ENCODE peak calls at places on chromosomes 1 and 21, in six cellular contexts. G is kidney, V is HepG2, S is PC-3, Z is H9, N is colonic mucosa. A is an unnamed sample.
A peak's percentile ranks its signal among the peaks of the same experiment; 100 is the strongest.

GRCh38 chr1:110645962-110646735 is 28.6 kb downstream of the KCNA3 start:
- DNase-seq in G (no peak), V (no peak), S (peak; percentile 78), Z (no peak), N (no peak), A (peak; percentile 15)

GRCh38 chr1:235920596-235921375 is 54.1 kb upstream of the LYST start:
- DNase-seq in G (no peak), V (no peak), S (no peak), Z (no peak), N (peak; percentile 46), A (no peak)

GRCh38 chr21:36776981-36777617 is 78.2 kb downstream of the SIM2 start:
- DNase-seq in G (no peak), V (no peak), S (no peak), Z (no peak), N (no peak), A (no peak)

GRCh38 chr1:187566371-187566770 is 737.6 kb downstream of the PLA2G4A start:
- DNase-seq in G (no peak), V (no peak), S (no peak), Z (no peak), N (no peak), A (peak; percentile 12)

GRCh38 chr1:212428496-212428895 is 4.2 kb upstream of the NENF start:
- DNase-seq in G (no peak), V (no peak), S (no peak), Z (no peak), N (no peak), A (peak; percentile 12)

GRCh38 chr1:89060091-89060490 is 4.9 kb downstream of the GBP1 start:
- DNase-seq in G (no peak), V (no peak), S (peak; percentile 11), Z (no peak), N (no peak), A (peak; percentile 50)

GRCh38 chr1:117466761-117467160 is 99.5 kb downstream of the MAN1A2 start:
- DNase-seq in G (no peak), V (no peak), S (peak; percentile 30), Z (no peak), N (no peak), A (peak; percentile 13)

GRCh38 chr1:181100015-181100905 is 11.8 kb downstream of the IER5 start:
- DNase-seq in G (no peak), V (peak; percentile 28), S (peak; percentile 74), Z (no peak), N (no peak), A (peak; percentile 49)

GRCh38 chr1:174556392-174556791 is 108.6 kb downstream of the GPR52 start:
- DNase-seq in G (no peak), V (no peak), S (no peak), Z (no peak), N (no peak), A (peak; percentile 36)

GRCh38 chr1:45455162-45455561 is 35.8 kb downstream of the TESK2 start:
- DNase-seq in G (no peak), V (no peak), S (no peak), Z (no peak), N (no peak), A (no peak)

GRCh38 chr1:115705085-115706008 is 63.2 kb downstream of the CASQ2 start:
- DNase-seq in G (no peak), V (no peak), S (peak; percentile 57), Z (no peak), N (no peak), A (no peak)

GRCh38 chr1:169059391-169059790 is 47.1 kb upstream of the ATP1B1 start:
- DNase-seq in G (no peak), V (no peak), S (peak; percentile 66), Z (no peak), N (no peak), A (no peak)

GRCh38 chr1:28437260-28437923 is 67.9 kb downstream of the PHACTR4 start:
- DNase-seq in G (no peak), V (peak; percentile 58), S (peak; percentile 71), Z (no peak), N (peak; percentile 72), A (peak; percentile 79)

GRCh38 chr1:36175137-36176095 is 19.5 kb downstream of the MAP7D1 start:
- DNase-seq in G (no peak), V (no peak), S (no peak), Z (peak; percentile 48), N (no peak), A (peak; percentile 54)

GRCh38 chr1:56099766-56100165 is 479.6 kb downstream of the PLPP3 start:
- DNase-seq in G (no peak), V (no peak), S (no peak), Z (no peak), N (no peak), A (no peak)

GRCh38 chr1:182739545-182739944 is 50.0 kb upstream of the NPL start:
- DNase-seq in G (no peak), V (peak; percentile 44), S (no peak), Z (peak; percentile 69), N (no peak), A (no peak)

GRCh38 chr1:27179373-27179772 is 24.4 kb upstream of the SLC9A1 start:
- DNase-seq in G (no peak), V (no peak), S (peak; percentile 15), Z (no peak), N (no peak), A (peak; percentile 39)

GRCh38 chr1:27176323-27176722 is 21.4 kb upstream of the SLC9A1 start:
- DNase-seq in G (no peak), V (no peak), S (no peak), Z (no peak), N (no peak), A (no peak)

GRCh38 chr1:27180037-27180436 is 25.1 kb upstream of the SLC9A1 start:
- DNase-seq in G (no peak), V (no peak), S (no peak), Z (no peak), N (no peak), A (no peak)

DNA sequence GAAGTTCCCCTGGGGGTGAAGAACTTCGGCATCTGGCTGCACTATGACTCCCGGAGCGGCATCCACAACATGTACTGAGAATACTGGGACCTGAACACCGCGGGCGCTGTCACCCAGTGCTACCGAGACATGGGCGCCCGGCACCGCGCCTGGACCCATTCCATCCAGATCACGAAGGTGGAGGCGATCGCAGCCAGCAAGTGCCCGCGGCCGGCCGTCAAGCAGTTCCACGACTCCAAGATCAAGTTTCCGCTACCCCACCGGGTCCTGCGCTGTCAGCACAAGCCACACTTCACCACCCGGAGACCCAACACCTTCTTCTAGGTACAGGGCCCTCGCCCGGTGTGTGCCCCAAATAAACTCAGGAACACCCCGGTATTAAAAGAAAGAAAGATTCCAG is 22.0 kb upstream of the SLC9A1 start:
- DNase-seq in G (no peak), V (no peak), S (no peak), Z (no peak), N (no peak), A (no peak)
- H3K9me3 ChIP-seq in G (peaks cover 2% of the 10 kb centered on the region), V (peaks cover 10% of the 10 kb centered on the region), S (peaks cover 4% of the 10 kb centered on the region), Z (peaks cover 6% of the 10 kb centered on the region), N (no peaks in the 10 kb centered on the region), A (no peaks in the 10 kb centered on the region)

DNA sequence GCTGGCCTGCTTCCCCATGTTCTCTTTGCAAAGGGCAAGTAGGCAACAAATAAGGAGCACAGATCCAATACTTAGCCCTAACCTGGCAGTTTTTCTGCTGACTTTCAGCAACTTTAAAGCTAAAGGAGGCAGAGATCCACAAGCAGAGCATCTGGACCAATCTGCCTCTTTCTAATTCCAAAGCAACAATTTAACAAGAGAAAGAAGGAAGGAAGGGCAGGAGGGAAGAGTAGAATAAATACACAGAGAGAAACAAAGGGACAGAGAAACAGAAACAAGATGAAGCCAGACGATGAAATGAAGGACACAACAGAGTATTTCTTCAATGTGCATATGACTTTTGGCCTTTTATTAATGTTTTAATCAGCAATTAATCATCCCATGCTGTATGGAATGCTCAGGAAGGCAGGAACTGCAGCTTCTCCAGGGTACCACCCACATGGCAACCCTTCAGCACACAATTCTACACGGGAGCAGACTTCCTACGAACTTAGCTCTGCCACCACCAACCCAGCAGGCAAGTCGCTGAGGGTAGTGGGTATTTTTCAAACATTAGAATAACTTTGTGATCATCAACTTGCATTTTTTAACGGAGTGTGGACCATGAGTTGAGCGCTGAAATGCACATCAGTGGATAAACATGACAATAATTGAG is 15.3 kb downstream of the CLCC1 start:
- DNase-seq in G (no peak), V (no peak), S (no peak), Z (peak; percentile 43), N (no peak), A (peak; percentile 25)
- H3K9ac ChIP-seq in G (no peak overlapping the region), V (no peak overlapping the region), S (no peak overlapping the region), Z (no peak overlapping the region), N (no peak overlapping the region), A (no peak overlapping the region)

GRCh38 chr1:164644774-164645634 is 86.0 kb downstream of the PBX1 start:
- DNase-seq in G (no peak), V (no peak), S (peak; percentile 67), Z (no peak), N (no peak), A (peak; percentile 81)
- H3K4me1 ChIP-seq in G (peaks cover 25% of the 10 kb centered on the region), V (no peaks in the 10 kb centered on the region), S (peaks cover 32% of the 10 kb centered on the region), Z (peaks cover 19% of the 10 kb centered on the region), N (no peaks in the 10 kb centered on the region), A (peaks cover 6% of the 10 kb centered on the region)

DNA sequence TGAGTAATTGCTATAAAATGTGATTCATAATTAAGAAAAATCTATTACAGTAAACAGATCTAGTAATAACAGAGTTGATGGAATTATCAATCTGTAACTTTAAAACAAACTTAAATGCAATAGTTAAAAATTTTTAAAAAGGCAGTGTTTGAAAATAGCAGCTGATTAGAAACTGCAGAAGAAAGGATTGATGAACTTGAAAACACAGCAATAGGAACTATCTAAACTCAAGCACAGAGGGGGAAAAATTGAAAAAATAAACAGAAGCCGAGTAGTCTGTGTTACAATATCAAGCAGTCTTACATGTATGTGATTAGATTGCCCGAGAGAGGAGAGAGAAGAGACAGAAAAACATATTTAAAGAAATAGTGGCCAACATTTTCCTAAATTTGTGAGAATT is 569.0 kb upstream of the B3GALT2 start:
- DNase-seq in G (no peak), V (no peak), S (no peak), Z (no peak), N (no peak), A (no peak)
- H3K9me3 ChIP-seq in G (no peaks in the 10 kb centered on the region), V (no peaks in the 10 kb centered on the region), S (no peaks in the 10 kb centered on the region), Z (no peaks in the 10 kb centered on the region), N (no peaks in the 10 kb centered on the region), A (no peaks in the 10 kb centered on the region)

GRCh38 chr1:206691604-206692003 is 6.9 kb downstream of the MAPKAPK2 start:
- DNase-seq in G (peak; percentile 81), V (peak; percentile 59), S (no peak), Z (no peak), N (no peak), A (no peak)

GRCh38 chr1:206687915-206688442 is 3.3 kb downstream of the MAPKAPK2 start:
- DNase-seq in G (no peak), V (no peak), S (no peak), Z (peak; percentile 85), N (no peak), A (peak; percentile 71)

GRCh38 chr1:206693592-206693991 is 8.9 kb downstream of the MAPKAPK2 start:
- DNase-seq in G (no peak), V (no peak), S (no peak), Z (no peak), N (no peak), A (peak; percentile 31)

GRCh38 chr1:206693029-206693428 is 8.3 kb downstream of the MAPKAPK2 start:
- DNase-seq in G (peak; percentile 90), V (no peak), S (peak; percentile 29), Z (no peak), N (no peak), A (peak; percentile 74)

GRCh38 chr1:206690516-206690915 is 5.8 kb downstream of the MAPKAPK2 start:
- DNase-seq in G (no peak), V (no peak), S (no peak), Z (no peak), N (no peak), A (no peak)
- H3K9ac ChIP-seq in G (no peak overlapping the region), V (no peak overlapping the region), S (no peak overlapping the region), Z (no peak overlapping the region), N (no peak overlapping the region), A (no peak overlapping the region)

GRCh38 chr1:214454619-214455396 is 96.6 kb downstream of the PTPN14 start:
- DNase-seq in G (no peak), V (no peak), S (peak; percentile 64), Z (no peak), N (no peak), A (peak; percentile 86)
- H3K4me1 ChIP-seq in G (peaks cover 3% of the 10 kb centered on the region), V (peaks cover 3% of the 10 kb centered on the region), S (peaks cover 45% of the 10 kb centered on the region), Z (peaks cover 20% of the 10 kb centered on the region), N (no peaks in the 10 kb centered on the region), A (peaks cover 18% of the 10 kb centered on the region)